ENCODE peak calls at places on chromosomes 4 and X, in seven cellular contexts. One of them, this sample, is unnamed.

GRCh38 chr4:112523008-112523440 is 7.0 kb upstream of the NEUROG2 start:
- DNase-seq in sigmoid colon: no peak
- DNase-seq in tibial nerve: no peak
- DNase-seq in HCT116: no peak
- DNase-seq in esophagus squamous epithelium: no peak
- DNase-seq in lower leg skin: no peak
- DNase-seq in IMR-90: peak
- DNase-seq in this sample: no peak

GRCh38 chr4:9999956-10000551 is 21.2 kb downstream of the SLC2A9 start:
- DNase-seq in sigmoid colon: no peak
- DNase-seq in lower leg skin: no peak
- DNase-seq in esophagus squamous epithelium: no peak
- DNase-seq in tibial nerve: no peak
- DNase-seq in IMR-90: peak
- DNase-seq in HCT116: no peak
- DNase-seq in this sample: no peak

GRCh38 chr4:77930876-77931275 is 68.2 kb downstream of the MRPL1 start:
- DNase-seq in lower leg skin: no peak
- DNase-seq in IMR-90: peak
- DNase-seq in HCT116: no peak
- DNase-seq in tibial nerve: no peak
- DNase-seq in esophagus squamous epithelium: no peak
- DNase-seq in sigmoid colon: no peak
- DNase-seq in this sample: no peak

GRCh38 chrX:44651347-44651746 is 108.7 kb upstream of the FUNDC1 start:
- DNase-seq in IMR-90: no peak
- DNase-seq in esophagus squamous epithelium: no peak
- DNase-seq in lower leg skin: no peak
- DNase-seq in sigmoid colon: no peak
- DNase-seq in tibial nerve: no peak
- DNase-seq in HCT116: peak
- DNase-seq in this sample: no peak

GRCh38 chrX:69510137-69510715 is 6.1 kb downstream of the NALF2 start:
- DNase-seq in IMR-90: no peak
- DNase-seq in lower leg skin: peak
- DNase-seq in HCT116: no peak
- DNase-seq in sigmoid colon: no peak
- DNase-seq in esophagus squamous epithelium: no peak
- DNase-seq in tibial nerve: no peak
- DNase-seq in this sample: no peak

GRCh38 chr4:145437466-145437865 is 44.2 kb upstream of the SMAD1 start:
- DNase-seq in sigmoid colon: no peak
- DNase-seq in IMR-90: no peak
- DNase-seq in HCT116: no peak
- DNase-seq in lower leg skin: no peak
- DNase-seq in tibial nerve: no peak
- DNase-seq in esophagus squamous epithelium: no peak
- DNase-seq in this sample: no peak

GRCh38 chr4:16083217-16084191 is at the start of gene PROM1:
- DNase-seq in HCT116: peak
- DNase-seq in tibial nerve: no peak
- DNase-seq in lower leg skin: no peak
- DNase-seq in esophagus squamous epithelium: no peak
- DNase-seq in IMR-90: no peak
- DNase-seq in sigmoid colon: no peak
- DNase-seq in this sample: no peak

GRCh38 chrX:40314070-40314469 is 216.3 kb upstream of the BCOR start:
- DNase-seq in esophagus squamous epithelium: no peak
- DNase-seq in HCT116: no peak
- DNase-seq in IMR-90: no peak
- DNase-seq in sigmoid colon: no peak
- DNase-seq in lower leg skin: no peak
- DNase-seq in tibial nerve: no peak
- DNase-seq in this sample: no peak

GRCh38 chrX:145630081-145630480 is 187.5 kb upstream of the SLITRK2 start:
- DNase-seq in tibial nerve: no peak
- DNase-seq in HCT116: no peak
- DNase-seq in esophagus squamous epithelium: no peak
- DNase-seq in sigmoid colon: no peak
- DNase-seq in lower leg skin: no peak
- DNase-seq in IMR-90: no peak
- DNase-seq in this sample: no peak

GRCh38 chrX:132740316-132741123 is 217.9 kb downstream of the HS6ST2 start:
- DNase-seq in tibial nerve: no peak
- DNase-seq in sigmoid colon: no peak
- DNase-seq in esophagus squamous epithelium: no peak
- DNase-seq in HCT116: no peak
- DNase-seq in lower leg skin: no peak
- DNase-seq in IMR-90: no peak
- DNase-seq in this sample: no peak

GRCh38 chrX:100819837-100820666 is at the start of gene CSTF2:
- DNase-seq in lower leg skin: peak
- DNase-seq in sigmoid colon: peak
- DNase-seq in HCT116: peak
- DNase-seq in tibial nerve: peak
- DNase-seq in IMR-90: peak
- DNase-seq in esophagus squamous epithelium: peak
- DNase-seq in this sample: peak

GRCh38 chr4:5142726-5143125 is 91.4 kb downstream of the STK32B start:
- DNase-seq in IMR-90: peak
- DNase-seq in tibial nerve: no peak
- DNase-seq in sigmoid colon: no peak
- DNase-seq in esophagus squamous epithelium: no peak
- DNase-seq in lower leg skin: peak
- DNase-seq in HCT116: peak
- DNase-seq in this sample: no peak

GRCh38 chr4:86927843-86928395 is 6.9 kb upstream of the AFF1 start:
- DNase-seq in HCT116: no peak
- DNase-seq in IMR-90: peak
- DNase-seq in sigmoid colon: peak
- DNase-seq in tibial nerve: no peak
- DNase-seq in lower leg skin: peak
- DNase-seq in esophagus squamous epithelium: no peak
- DNase-seq in this sample: no peak

GRCh38 chr4:56908206-56909082 is 744 bp downstream of the REST start:
- DNase-seq in IMR-90: peak
- DNase-seq in esophagus squamous epithelium: no peak
- DNase-seq in sigmoid colon: peak
- DNase-seq in lower leg skin: peak
- DNase-seq in tibial nerve: peak
- DNase-seq in HCT116: no peak
- DNase-seq in this sample: peak

GRCh38 chrX:104254442-104255115 is at the start of gene ESX1:
- DNase-seq in sigmoid colon: no peak
- DNase-seq in HCT116: no peak
- DNase-seq in esophagus squamous epithelium: no peak
- DNase-seq in IMR-90: no peak
- DNase-seq in tibial nerve: no peak
- DNase-seq in lower leg skin: no peak
- DNase-seq in this sample: no peak

GRCh38 chrX:19747672-19748610 is 139.5 kb downstream of the SH3KBP1 start:
- DNase-seq in IMR-90: no peak
- DNase-seq in sigmoid colon: peak
- DNase-seq in tibial nerve: no peak
- DNase-seq in HCT116: no peak
- DNase-seq in esophagus squamous epithelium: no peak
- DNase-seq in lower leg skin: no peak
- DNase-seq in this sample: no peak

GRCh38 chrX:72540318-72540717 is 32.3 kb downstream of the HDAC8 start:
- DNase-seq in HCT116: no peak
- DNase-seq in IMR-90: peak
- DNase-seq in esophagus squamous epithelium: no peak
- DNase-seq in lower leg skin: no peak
- DNase-seq in sigmoid colon: no peak
- DNase-seq in tibial nerve: no peak
- DNase-seq in this sample: no peak

GRCh38 chr4:58602701-58603359 is 1492.6 kb upstream of the IGFBP7 start:
- DNase-seq in esophagus squamous epithelium: no peak
- DNase-seq in sigmoid colon: no peak
- DNase-seq in IMR-90: no peak
- DNase-seq in lower leg skin: no peak
- DNase-seq in tibial nerve: no peak
- DNase-seq in HCT116: no peak
- DNase-seq in this sample: no peak

GRCh38 chr4:140004580-140005314 is 149.2 kb downstream of the MAML3 start:
- DNase-seq in tibial nerve: peak
- DNase-seq in HCT116: no peak
- DNase-seq in esophagus squamous epithelium: no peak
- DNase-seq in sigmoid colon: peak
- DNase-seq in lower leg skin: no peak
- DNase-seq in IMR-90: peak
- DNase-seq in this sample: no peak

GRCh38 chr4:42480774-42481173 is 83.5 kb downstream of the SHISA3 start:
- DNase-seq in lower leg skin: no peak
- DNase-seq in sigmoid colon: no peak
- DNase-seq in tibial nerve: no peak
- DNase-seq in esophagus squamous epithelium: no peak
- DNase-seq in HCT116: no peak
- DNase-seq in IMR-90: no peak
- DNase-seq in this sample: no peak

GRCh38 chr4:17027495-17027894 is 129.1 kb upstream of the LDB2 start:
- DNase-seq in sigmoid colon: no peak
- DNase-seq in esophagus squamous epithelium: no peak
- DNase-seq in tibial nerve: no peak
- DNase-seq in lower leg skin: no peak
- DNase-seq in HCT116: peak
- DNase-seq in IMR-90: peak
- DNase-seq in this sample: peak

GRCh38 chr4:54620773-54621172 is 37.0 kb upstream of the KIT start:
- DNase-seq in HCT116: no peak
- DNase-seq in sigmoid colon: no peak
- DNase-seq in tibial nerve: no peak
- DNase-seq in IMR-90: no peak
- DNase-seq in esophagus squamous epithelium: no peak
- DNase-seq in lower leg skin: no peak
- DNase-seq in this sample: no peak

GRCh38 chr4:116839826-116840225 is 245.6 kb downstream of the TRAM1L1 start:
- DNase-seq in HCT116: no peak
- DNase-seq in sigmoid colon: no peak
- DNase-seq in lower leg skin: no peak
- DNase-seq in tibial nerve: no peak
- DNase-seq in esophagus squamous epithelium: no peak
- DNase-seq in IMR-90: no peak
- DNase-seq in this sample: peak

DNA sequence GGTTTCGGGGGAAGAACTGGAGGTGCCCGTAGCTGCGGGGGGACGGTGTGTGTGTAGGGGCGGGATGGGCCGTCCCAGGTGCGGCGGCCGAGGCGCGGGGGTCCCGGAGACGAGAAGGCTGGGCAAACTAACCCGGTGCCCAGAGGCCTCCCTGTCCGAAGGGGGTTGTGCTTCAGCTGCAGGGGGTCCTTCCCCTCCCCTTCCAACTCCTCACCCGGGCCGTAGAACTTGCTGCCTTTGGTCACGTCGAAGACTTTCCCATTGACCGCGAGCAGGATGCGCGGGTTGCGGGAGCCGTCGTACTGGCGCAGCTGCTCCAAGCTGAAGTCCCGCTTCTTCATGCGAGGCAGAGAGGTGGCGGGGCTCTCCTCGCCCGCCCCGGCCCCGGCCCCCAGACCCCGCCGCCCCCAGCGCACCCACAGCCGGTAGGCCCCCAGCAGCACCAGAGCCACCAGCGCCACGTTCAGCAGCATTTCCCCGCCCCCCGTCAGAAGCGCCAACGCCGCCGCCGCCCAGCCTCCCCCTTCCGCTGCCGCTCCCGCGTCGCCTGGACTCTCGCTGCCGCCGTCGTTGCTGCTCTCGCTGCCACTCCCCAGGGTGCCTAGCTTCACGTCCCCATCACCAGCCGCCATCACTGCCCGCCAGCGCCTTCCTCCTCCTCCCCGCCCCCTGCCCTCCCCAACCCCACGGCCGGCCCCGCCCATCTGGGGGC is at the start of gene PGRMC2:
- DNase-seq in lower leg skin: no peak
- DNase-seq in IMR-90: peak
- DNase-seq in tibial nerve: no peak
- DNase-seq in HCT116: no peak
- DNase-seq in esophagus squamous epithelium: peak
- DNase-seq in sigmoid colon: peak
- DNase-seq in this sample: no peak
- TF ChIP-seq POLR2A in lower leg skin: no peak
- TF ChIP-seq POLR2A in IMR-90: no peak
- TF ChIP-seq POLR2A in tibial nerve: peak
- TF ChIP-seq POLR2A in HCT116: peak
- TF ChIP-seq POLR2A in esophagus squamous epithelium: no peak
- TF ChIP-seq POLR2A in sigmoid colon: peak
- TF ChIP-seq POLR2A in this sample: peak

GRCh38 chr4:3074846-3075651 is 568 bp downstream of the HTT start:
- DNase-seq in tibial nerve: no peak
- DNase-seq in IMR-90: peak
- DNase-seq in lower leg skin: peak
- DNase-seq in HCT116: peak
- DNase-seq in sigmoid colon: peak
- DNase-seq in esophagus squamous epithelium: no peak
- DNase-seq in this sample: peak
- TF ChIP-seq POLR2A in tibial nerve: peak
- TF ChIP-seq POLR2A in IMR-90: peak
- TF ChIP-seq POLR2A in lower leg skin: no peak
- TF ChIP-seq POLR2A in HCT116: no peak
- TF ChIP-seq POLR2A in sigmoid colon: no peak
- TF ChIP-seq POLR2A in esophagus squamous epithelium: no peak
- TF ChIP-seq POLR2A in this sample: no peak

GRCh38 chr4:3752022-3752421 is 14.2 kb upstream of the ADRA2C start:
- DNase-seq in lower leg skin: no peak
- DNase-seq in IMR-90: no peak
- DNase-seq in tibial nerve: no peak
- DNase-seq in HCT116: no peak
- DNase-seq in esophagus squamous epithelium: no peak
- DNase-seq in sigmoid colon: no peak
- DNase-seq in this sample: no peak
- TF ChIP-seq POLR2A in lower leg skin: no peak
- TF ChIP-seq POLR2A in IMR-90: no peak
- TF ChIP-seq POLR2A in tibial nerve: no peak
- TF ChIP-seq POLR2A in HCT116: no peak
- TF ChIP-seq POLR2A in esophagus squamous epithelium: no peak
- TF ChIP-seq POLR2A in sigmoid colon: no peak
- TF ChIP-seq POLR2A in this sample: no peak

DNA sequence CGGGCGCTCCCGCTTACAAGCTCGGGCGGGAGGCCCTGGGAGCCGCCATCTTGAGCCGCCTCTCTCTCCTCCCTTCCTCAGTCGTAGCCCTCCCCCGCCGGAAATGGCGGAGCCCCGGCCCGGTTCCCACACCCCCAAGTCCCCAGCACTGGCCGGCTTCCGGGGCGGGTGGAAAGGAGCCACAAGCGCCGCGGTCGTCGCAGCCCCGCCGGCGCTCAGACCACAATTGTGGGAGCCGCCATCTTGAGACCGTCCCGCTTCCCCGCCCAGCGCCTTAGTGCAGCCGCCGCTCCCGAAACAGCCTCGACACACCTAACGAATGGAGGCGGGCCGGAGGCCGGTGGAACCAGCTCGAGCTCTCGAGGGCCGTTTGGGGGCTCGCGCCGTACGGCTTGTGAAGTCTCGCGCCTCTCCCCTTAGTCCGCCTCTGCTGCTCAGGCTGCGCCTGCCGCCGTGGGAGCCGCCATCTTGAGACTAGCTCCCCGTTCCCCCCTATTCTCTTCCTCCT is 440 bp downstream of the HCFC1 start:
- DNase-seq in lower leg skin: peak
- DNase-seq in IMR-90: peak
- DNase-seq in esophagus squamous epithelium: peak
- DNase-seq in tibial nerve: peak
- DNase-seq in sigmoid colon: peak
- DNase-seq in HCT116: peak
- DNase-seq in this sample: peak
- TF ChIP-seq POLR2A in lower leg skin: no peak
- TF ChIP-seq POLR2A in IMR-90: peak
- TF ChIP-seq POLR2A in esophagus squamous epithelium: no peak
- TF ChIP-seq POLR2A in tibial nerve: peak
- TF ChIP-seq POLR2A in sigmoid colon: peak
- TF ChIP-seq POLR2A in HCT116: no peak
- TF ChIP-seq POLR2A in this sample: peak

GRCh38 chrX:107118322-107119147 is at the start of gene RBM41:
- DNase-seq in esophagus squamous epithelium: peak
- DNase-seq in sigmoid colon: peak
- DNase-seq in IMR-90: peak
- DNase-seq in lower leg skin: peak
- DNase-seq in HCT116: peak
- DNase-seq in tibial nerve: peak
- DNase-seq in this sample: peak
- TF ChIP-seq POLR2A in esophagus squamous epithelium: no peak
- TF ChIP-seq POLR2A in sigmoid colon: no peak
- TF ChIP-seq POLR2A in IMR-90: no peak
- TF ChIP-seq POLR2A in lower leg skin: no peak
- TF ChIP-seq POLR2A in HCT116: no peak
- TF ChIP-seq POLR2A in tibial nerve: no peak
- TF ChIP-seq POLR2A in this sample: no peak